ENCODE peak calls at places on chromosome 21, in ten cellular contexts. U, C, I, V, G, N, M, Q, J and D are unnamed samples.

GRCh38 chr21:25171438-25171837 is 435.8 kb downstream of the MRPL39 start:
- DNase-seq in U (no peak), C (no peak), I (no peak), V (no peak), G (no peak), N (peak), M (no peak), Q (peak), J (no peak), D (no peak)

GRCh38 chr21:38048241-38048640 is 132.0 kb upstream of the KCNJ6 start:
- DNase-seq in U (no peak), C (no peak), I (no peak), V (no peak), G (no peak), N (no peak), M (no peak), Q (no peak), J (no peak), D (no peak)

GRCh38 chr21:24045775-24046215 is 1561.5 kb downstream of the MRPL39 start:
- DNase-seq in U (peak), C (no peak), I (peak), V (peak), G (peak), N (peak), M (no peak), Q (peak), J (peak), D (no peak)

GRCh38 chr21:14114251-14114650 is 96.5 kb downstream of the LIPI start:
- DNase-seq in U (no peak), C (no peak), I (no peak), V (no peak), G (no peak), N (no peak), M (no peak), Q (no peak), J (no peak), D (no peak)

GRCh38 chr21:37198989-37199924 is 67.9 kb downstream of the VPS26C start:
- DNase-seq in U (no peak), C (no peak), I (no peak), V (no peak), G (no peak), N (peak), M (no peak), Q (peak), J (no peak), D (no peak)

GRCh38 chr21:39098696-39099111 is 84.5 kb downstream of the PSMG1 start:
- DNase-seq in U (no peak), C (no peak), I (no peak), V (no peak), G (no peak), N (no peak), M (no peak), Q (no peak), J (peak), D (no peak)

GRCh38 chr21:41965045-41965444 is 11.2 kb upstream of the C2CD2 start:
- DNase-seq in U (no peak), C (peak), I (no peak), V (no peak), G (no peak), N (no peak), M (peak), Q (no peak), J (no peak), D (no peak)

GRCh38 chr21:39525129-39525528 is 73.4 kb downstream of the SH3BGR start:
- DNase-seq in U (no peak), C (no peak), I (no peak), V (peak), G (no peak), N (no peak), M (no peak), Q (no peak), J (no peak), D (no peak)

GRCh38 chr21:42503711-42504110 is 7.7 kb upstream of the RSPH1 start:
- DNase-seq in U (no peak), C (peak), I (no peak), V (no peak), G (no peak), N (no peak), M (peak), Q (no peak), J (no peak), D (no peak)

GRCh38 chr21:42097860-42098259 is 26.7 kb downstream of the UMODL1 start:
- DNase-seq in U (peak), C (no peak), I (no peak), V (no peak), G (no peak), N (peak), M (no peak), Q (peak), J (no peak), D (no peak)

GRCh38 chr21:42406201-42406601 is 2.5 kb downstream of the UBASH3A start:
- DNase-seq in U (no peak), C (no peak), I (no peak), V (no peak), G (no peak), N (no peak), M (no peak), Q (no peak), J (no peak), D (no peak)

GRCh38 chr21:39363607-39364555 is 15.0 kb upstream of the HMGN1 start:
- DNase-seq in U (no peak), C (no peak), I (no peak), V (no peak), G (no peak), N (no peak), M (no peak), Q (no peak), J (no peak), D (no peak)

GRCh38 chr21:23162213-23162946 is 2164.2 kb downstream of the NCAM2 start:
- DNase-seq in U (no peak), C (no peak), I (no peak), V (no peak), G (no peak), N (peak), M (no peak), Q (no peak), J (no peak), D (no peak)

GRCh38 chr21:38277501-38278111 is 20.8 kb downstream of the KCNJ15 start:
- DNase-seq in U (no peak), C (no peak), I (no peak), V (no peak), G (peak), N (peak), M (no peak), Q (peak), J (no peak), D (no peak)

GRCh38 chr21:38505654-38506523 is 7.6 kb upstream of the ERG start:
- DNase-seq in U (no peak), C (no peak), I (no peak), V (no peak), G (no peak), N (peak), M (no peak), Q (peak), J (peak), D (no peak)

DNA sequence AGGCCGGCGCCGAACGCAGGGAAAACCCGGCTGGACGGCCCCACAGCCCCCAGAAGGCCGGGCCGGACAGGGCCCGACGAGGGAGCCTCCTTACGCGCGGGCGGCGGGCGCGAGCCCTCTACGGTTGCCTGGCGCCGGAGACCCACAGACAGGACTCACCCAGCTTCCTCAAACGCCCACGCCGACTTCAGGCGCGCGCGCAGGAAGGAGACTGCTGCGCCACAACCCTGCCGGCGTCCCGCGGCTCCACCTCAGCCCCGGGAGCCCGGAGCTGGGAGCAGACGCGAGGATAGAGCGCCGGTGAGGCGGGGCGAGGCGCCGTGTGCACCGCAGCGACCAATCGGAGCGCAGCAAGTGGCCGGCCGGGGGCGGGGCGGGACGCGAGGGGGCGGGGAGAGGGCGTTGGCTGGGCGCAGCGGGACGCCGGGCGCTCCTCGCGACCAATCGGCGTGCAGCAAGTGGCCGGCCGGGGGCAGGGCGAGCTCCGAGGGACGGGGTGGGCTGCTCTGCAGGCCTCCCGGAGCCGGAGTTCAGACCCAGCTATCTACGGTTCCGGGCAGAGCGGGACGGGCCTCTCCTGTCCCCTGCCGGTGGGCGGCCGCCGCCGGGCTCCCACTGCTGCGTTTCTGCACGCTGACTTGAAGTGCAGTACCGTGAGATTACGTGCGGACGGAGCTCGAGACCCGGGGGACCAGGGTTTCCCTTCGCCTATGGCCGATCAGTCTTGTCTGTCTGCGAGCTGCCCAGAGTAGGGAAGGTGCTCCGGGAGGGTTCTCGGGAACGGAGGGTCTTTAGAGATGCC is at the start of gene TMEM50B:
- DNase-seq in U (peak), C (peak), I (peak), V (peak), G (peak), N (peak), M (peak), Q (peak), J (peak), D (peak)
- TF ChIP-seq CTCF in U (peak), C (peak), I (peak), V (peak), G (peak), N (peak), M (peak), Q (peak), J (peak), D (no peak)

GRCh38 chr21:16742116-16742515 is 770.7 kb upstream of the CXADR start:
- DNase-seq in U (no peak), C (no peak), I (peak), V (peak), G (no peak), N (peak), M (no peak), Q (peak), J (no peak), D (no peak)
- TF ChIP-seq CTCF in U (no peak), C (no peak), I (no peak), V (no peak), G (no peak), N (no peak), M (no peak), Q (no peak), J (no peak), D (no peak)

GRCh38 chr21:32994305-32994704 is 31.4 kb upstream of the OLIG2 start:
- DNase-seq in U (no peak), C (no peak), I (no peak), V (no peak), G (no peak), N (peak), M (no peak), Q (peak), J (no peak), D (no peak)
- TF ChIP-seq CTCF in U (no peak), C (peak), I (peak), V (peak), G (peak), N (peak), M (peak), Q (peak), J (peak), D (no peak)

GRCh38 chr21:44298301-44298700 is 1.6 kb upstream of the PFKL start:
- DNase-seq in U (no peak), C (no peak), I (no peak), V (no peak), G (no peak), N (peak), M (no peak), Q (no peak), J (no peak), D (no peak)
- TF ChIP-seq CTCF in U (no peak), C (no peak), I (no peak), V (no peak), G (no peak), N (peak), M (no peak), Q (no peak), J (no peak), D (no peak)

GRCh38 chr21:16455526-16455925 is 725.7 kb downstream of the USP25 start:
- DNase-seq in U (no peak), C (no peak), I (no peak), V (no peak), G (no peak), N (no peak), M (no peak), Q (peak), J (no peak), D (no peak)

GRCh38 chr21:16455978-16456377 is 726.2 kb downstream of the USP25 start:
- DNase-seq in U (no peak), C (no peak), I (no peak), V (no peak), G (no peak), N (no peak), M (no peak), Q (peak), J (no peak), D (no peak)

GRCh38 chr21:16457498-16457897 is 727.7 kb downstream of the USP25 start:
- DNase-seq in U (no peak), C (no peak), I (peak), V (no peak), G (no peak), N (no peak), M (no peak), Q (no peak), J (no peak), D (no peak)

GRCh38 chr21:16460936-16461335 is 731.2 kb downstream of the USP25 start:
- DNase-seq in U (no peak), C (no peak), I (no peak), V (no peak), G (no peak), N (no peak), M (no peak), Q (no peak), J (no peak), D (no peak)
- TF ChIP-seq CTCF in U (no peak), C (no peak), I (no peak), V (no peak), G (no peak), N (no peak), M (peak), Q (no peak), J (no peak), D (no peak)

DNA sequence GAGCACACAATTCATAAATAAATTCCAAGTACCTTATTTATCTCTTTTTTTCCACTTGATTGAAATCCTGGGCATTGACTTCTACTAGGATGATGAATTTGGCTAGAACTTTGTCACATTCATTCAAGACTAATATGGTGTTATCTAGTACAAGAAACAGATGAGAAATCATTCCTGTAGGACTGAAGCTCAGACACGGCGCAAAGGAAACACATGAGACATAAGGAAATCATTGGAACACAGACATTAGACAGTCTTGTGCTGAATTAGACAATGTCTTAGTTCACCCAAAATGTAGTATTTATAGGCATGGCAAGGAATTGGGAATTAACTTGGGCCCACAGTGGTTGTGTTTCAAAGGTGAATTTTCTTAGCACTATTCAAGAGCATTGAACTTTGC is 305.7 kb downstream of the SETD4 start:
- DNase-seq in U (no peak), C (no peak), I (no peak), V (no peak), G (no peak), N (no peak), M (no peak), Q (no peak), J (no peak), D (no peak)
- TF ChIP-seq CTCF in U (no peak), C (no peak), I (no peak), V (no peak), G (no peak), N (no peak), M (no peak), Q (no peak), J (no peak), D (no peak)

DNA sequence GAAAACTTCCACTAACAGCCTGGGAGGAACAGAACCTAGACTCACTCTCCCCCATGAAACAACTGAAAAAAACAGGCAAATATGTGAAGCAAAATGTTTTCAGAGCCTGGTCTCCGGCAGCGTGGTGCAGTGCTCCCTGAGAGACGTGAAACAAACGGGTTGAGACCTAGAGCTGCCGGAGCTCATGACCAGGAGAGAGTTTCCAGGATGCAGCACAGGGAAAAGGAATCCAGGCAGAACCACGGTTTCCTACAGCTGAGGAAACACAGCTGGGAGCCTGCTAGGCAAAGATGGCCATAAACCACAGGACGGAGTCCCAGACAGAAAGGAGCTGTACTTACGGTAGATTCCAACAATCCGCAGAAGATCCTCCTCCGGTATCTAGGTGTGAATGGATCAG is 20.2 kb upstream of the SLC19A1 start:
- DNase-seq in U (no peak), C (no peak), I (no peak), V (no peak), G (no peak), N (no peak), M (no peak), Q (peak), J (no peak), D (no peak)
- TF ChIP-seq CTCF in U (no peak), C (no peak), I (no peak), V (no peak), G (no peak), N (no peak), M (no peak), Q (no peak), J (no peak), D (no peak)

GRCh38 chr21:43917515-43918384 is 52.7 kb downstream of the AGPAT3 start:
- DNase-seq in U (no peak), C (no peak), I (no peak), V (no peak), G (no peak), N (no peak), M (peak), Q (no peak), J (no peak), D (no peak)
- TF ChIP-seq CTCF in U (no peak), C (no peak), I (no peak), V (no peak), G (no peak), N (no peak), M (no peak), Q (no peak), J (no peak), D (no peak)